ENCODE peak calls at places on chromosome 10, in nine cellular contexts. Z is NCI-H1417; A is adrenal gland; N is upper lobe of right lung; S is aorta; M is T-helper 2 cell; D is effector memory CD4-positive, alpha-beta T cell; I is neural progenitor cell; V is kidney glomerular epithelial cell. T is an unnamed sample.

GRCh38 chr10:36096571-36096970 is 454.5 kb upstream of the FZD8 start:
- DNase-seq in D (no peak), N (no peak), M (no peak), S (no peak), Z (no peak), V (no peak), A (no peak), I (no peak), T (no peak)

GRCh38 chr10:99930731-99931550 is 78.8 kb downstream of the DNMBP start:
- DNase-seq in V (peak; percentile 78), Z (no peak), I (no peak), M (no peak), N (no peak), D (no peak), A (no peak), S (no peak), T (peak; percentile 94)

GRCh38 chr10:28991738-28992270 is 297.1 kb upstream of the LYZL1 start:
- DNase-seq in D (no peak), V (peak; percentile 71), A (no peak), M (no peak), S (no peak), N (no peak), Z (peak; percentile 32), I (peak; percentile 66), T (peak; percentile 69)

GRCh38 chr10:100996678-100997363 is 2.8 kb upstream of the LZTS2 start:
- DNase-seq in A (peak; percentile 66), S (no peak), V (peak; percentile 70), N (peak; percentile 76), I (peak; percentile 80), M (no peak), D (peak; percentile 28), Z (peak; percentile 10), T (peak; percentile 79)

GRCh38 chr10:17673517-17674051 is 29.6 kb downstream of the STAM start:
- DNase-seq in V (peak; percentile 72), D (no peak), S (no peak), Z (no peak), M (no peak), I (peak; percentile 61), N (no peak), A (peak; percentile 70), T (peak; percentile 77)

GRCh38 chr10:29470355-29470705 is 164.4 kb downstream of the SVIL start:
- DNase-seq in D (no peak), N (no peak), V (no peak), S (no peak), M (no peak), A (no peak), I (peak; percentile 69), Z (no peak), T (peak; percentile 71)

GRCh38 chr10:17561131-17561530 is 56.0 kb downstream of the HACD1 start:
- DNase-seq in Z (no peak), S (no peak), I (no peak), D (no peak), A (no peak), N (no peak), M (no peak), V (no peak), T (no peak)

GRCh38 chr10:77228559-77228958 is 409.0 kb downstream of the KCNMA1 start:
- DNase-seq in M (no peak), D (no peak), A (no peak), I (no peak), S (no peak), N (no peak), Z (peak; percentile 21), V (no peak), T (no peak)

GRCh38 chr10:98238391-98238790 is 29.6 kb downstream of the LOXL4 start:
- DNase-seq in M (no peak), I (no peak), A (no peak), N (no peak), Z (no peak), D (no peak), V (no peak), S (no peak), T (no peak)

GRCh38 chr10:114279886-114280644 is 41.0 kb downstream of the VWA2 start:
- DNase-seq in D (no peak), A (no peak), N (peak; percentile 40), Z (no peak), M (no peak), V (no peak), I (no peak), S (no peak), T (no peak)

GRCh38 chr10:48541144-48541795 is 63.6 kb downstream of the ARHGAP22 start:
- DNase-seq in A (no peak), I (no peak), N (no peak), Z (no peak), V (no peak), S (no peak), D (no peak), M (no peak), T (no peak)

GRCh38 chr10:127578628-127579305 is 29.7 kb downstream of the NPS start:
- DNase-seq in D (no peak), I (no peak), Z (no peak), V (peak; percentile 10), S (no peak), M (no peak), A (no peak), N (no peak), T (no peak)

GRCh38 chr10:28054211-28054888 is 55.5 kb upstream of the ODAD2 start:
- DNase-seq in V (peak; percentile 86), S (no peak), A (no peak), M (no peak), N (no peak), D (no peak), Z (no peak), I (no peak), T (no peak)

GRCh38 chr10:43649149-43649523 is 455 bp upstream of the ZNF32 start:
- DNase-seq in I (no peak), D (no peak), S (no peak), A (no peak), Z (no peak), N (no peak), V (no peak), M (no peak), T (no peak)

GRCh38 chr10:30600005-30600404 is 29.5 kb downstream of the LYZL2 start:
- DNase-seq in Z (no peak), A (no peak), D (no peak), S (no peak), M (no peak), V (no peak), I (no peak), N (no peak), T (no peak)

GRCh38 chr10:48493083-48493871 is 111.6 kb downstream of the ARHGAP22 start:
- DNase-seq in M (no peak), N (peak; percentile 74), A (no peak), S (no peak), D (no peak), I (no peak), V (no peak), Z (no peak), T (no peak)

GRCh38 chr10:49086889-49087288 is 28.4 kb downstream of the VSTM4 start:
- DNase-seq in Z (no peak), N (no peak), S (no peak), M (no peak), V (no peak), A (no peak), D (no peak), I (no peak), T (no peak)

GRCh38 chr10:46516660-46517416 is 39.6 kb downstream of the GPRIN2 start:
- DNase-seq in S (peak; percentile 57), Z (no peak), I (no peak), N (peak; percentile 62), V (peak; percentile 89), M (no peak), A (peak; percentile 11), D (no peak), T (no peak)

GRCh38 chr10:79266092-79266491 is 81.2 kb upstream of the PPIF start:
- DNase-seq in A (no peak), S (peak; percentile 88), N (no peak), D (no peak), M (no peak), I (no peak), V (no peak), Z (no peak), T (no peak)

GRCh38 chr10:11505636-11506035 is 105.8 kb downstream of the USP6NL start:
- DNase-seq in Z (no peak), A (no peak), M (no peak), N (no peak), D (no peak), S (no peak), I (peak; percentile 80), V (no peak), T (no peak)

GRCh38 chr10:34760606-34761005 is 54.5 kb downstream of the PARD3 start:
- DNase-seq in S (no peak), D (no peak), I (no peak), N (no peak), Z (no peak), M (no peak), A (no peak), V (peak; percentile 40), T (no peak)

GRCh38 chr10:95445837-95446347 is 115.3 kb downstream of the SORBS1 start:
- DNase-seq in D (no peak), M (no peak), V (peak; percentile 66), A (peak; percentile 66), I (peak; percentile 78), Z (peak; percentile 18), S (peak; percentile 85), N (no peak), T (peak; percentile 79)

GRCh38 chr10:34314457-34314856 is 500.6 kb downstream of the PARD3 start:
- DNase-seq in D (no peak), I (no peak), M (no peak), V (no peak), S (no peak), A (no peak), N (no peak), Z (no peak), T (peak; percentile 25)

GRCh38 chr10:3255086-3255485 is 82.5 kb upstream of the PITRM1 start:
- DNase-seq in A (no peak), I (no peak), D (no peak), M (no peak), V (no peak), Z (no peak), S (no peak), N (no peak), T (no peak)

GRCh38 chr10:122054046-122055025 is 65.4 kb downstream of the TACC2 start:
- DNase-seq in Z (no peak), A (peak; percentile 50), S (peak; percentile 89), N (peak; percentile 76), V (peak; percentile 12), D (no peak), I (peak; percentile 75), M (no peak), T (peak; percentile 63)

GRCh38 chr10:5873515-5873995 is 16.1 kb downstream of the ANKRD16 start:
- DNase-seq in I (peak; percentile 70), A (peak; percentile 64), N (no peak), D (peak; percentile 39), Z (peak; percentile 37), M (no peak), S (no peak), V (peak; percentile 63), T (peak; percentile 84)

GRCh38 chr10:92009445-92009844 is 85.9 kb downstream of the BTAF1 start:
- DNase-seq in A (no peak), N (no peak), V (no peak), D (no peak), I (no peak), M (no peak), S (no peak), Z (no peak), T (no peak)

GRCh38 chr10:29834990-29835569 is 200.3 kb upstream of the SVIL start:
- DNase-seq in I (no peak), Z (no peak), V (no peak), D (no peak), N (no peak), M (no peak), A (no peak), S (no peak), T (no peak)

GRCh38 chr10:73591935-73592699 is 975 bp upstream of the USP54 start:
- DNase-seq in M (no peak), V (peak; percentile 67), N (peak; percentile 71), I (peak; percentile 57), A (no peak), D (no peak), Z (peak; percentile 43), S (no peak), T (peak; percentile 83)

GRCh38 chr10:105464961-105465360 is 823.9 kb downstream of the SORCS3 start:
- DNase-seq in M (no peak), N (no peak), A (no peak), Z (no peak), S (no peak), V (no peak), I (no peak), D (no peak), T (no peak)

GRCh38 chr10:6486280-6486679 is 93.8 kb downstream of the PRKCQ start:
- DNase-seq in A (no peak), I (no peak), S (no peak), M (no peak), Z (no peak), V (no peak), D (no peak), N (no peak), T (no peak)